ENCODE peak calls at places on chromosomes 4 and X, in six cellular contexts. C, S, G, B, H and D are unnamed samples.

GRCh38 chr4:38366451-38366850 is 297.5 kb upstream of the KLF3 start:
- DNase-seq in C (no peak), S (peak; percentile 41), G (peak; percentile 37), B (no peak), H (peak; percentile 36), D (no peak)

GRCh38 chr4:38856524-38857337 is at the start of gene TLR6:
- DNase-seq in C (peak; percentile 73), S (no peak), G (peak; percentile 48), B (peak; percentile 53), H (peak; percentile 77), D (peak; percentile 52)

GRCh38 chrX:23344208-23344903 is 9.7 kb downstream of the PTCHD1 start:
- DNase-seq in C (no peak), S (no peak), G (peak; percentile 20), B (no peak), H (no peak), D (no peak)

GRCh38 chrX:78357342-78358055 is 30.1 kb upstream of the CYSLTR1 start:
- DNase-seq in C (no peak), S (no peak), G (no peak), B (no peak), H (no peak), D (no peak)

GRCh38 chr4:23036503-23036902 is 343.8 kb downstream of the GBA3 start:
- DNase-seq in C (no peak), S (no peak), G (no peak), B (no peak), H (no peak), D (no peak)

GRCh38 chr4:64584981-64585557 is 175.8 kb upstream of the TECRL start:
- DNase-seq in C (peak; percentile 47), S (peak; percentile 18), G (peak; percentile 36), B (peak; percentile 50), H (no peak), D (peak; percentile 22)

GRCh38 chr4:10003666-10004065 is 17.6 kb downstream of the SLC2A9 start:
- DNase-seq in C (no peak), S (no peak), G (no peak), B (no peak), H (no peak), D (no peak)

GRCh38 chr4:41410049-41410448 is 127.9 kb upstream of the LIMCH1 start:
- DNase-seq in C (peak; percentile 86), S (no peak), G (peak; percentile 12), B (no peak), H (no peak), D (no peak)

GRCh38 chrX:138886769-138887168 is 175.3 kb upstream of the FGF13 start:
- DNase-seq in C (no peak), S (no peak), G (peak; percentile 49), B (no peak), H (no peak), D (no peak)

GRCh38 chrX:30593435-30594200 is 16.1 kb upstream of the TASL start:
- DNase-seq in C (no peak), S (no peak), G (no peak), B (no peak), H (no peak), D (no peak)

GRCh38 chrX:71118032-71118984 is at the start of gene MED12:
- DNase-seq in C (peak; percentile 83), S (peak; percentile 89), G (peak; percentile 74), B (peak; percentile 88), H (peak; percentile 79), D (no peak)

GRCh38 chrX:44733931-44734330 is 109.9 kb upstream of the DUSP21 start:
- DNase-seq in C (no peak), S (no peak), G (peak; percentile 6), B (no peak), H (no peak), D (no peak)

GRCh38 chr4:2923141-2923551 is 40.1 kb downstream of the NOP14 start:
- DNase-seq in C (peak; percentile 88), S (no peak), G (peak; percentile 60), B (no peak), H (no peak), D (no peak)

GRCh38 chr4:73019462-73020047 is 50.0 kb downstream of the COX18 start:
- DNase-seq in C (peak; percentile 49), S (no peak), G (peak; percentile 31), B (peak; percentile 24), H (peak; percentile 32), D (no peak)

GRCh38 chr4:1294891-1295290 is 5.2 kb downstream of the MAEA start:
- DNase-seq in C (no peak), S (no peak), G (no peak), B (no peak), H (no peak), D (no peak)

GRCh38 chrX:17078031-17078730 is 131.7 kb downstream of the REPS2 start:
- DNase-seq in C (no peak), S (peak; percentile 47), G (peak; percentile 76), B (no peak), H (no peak), D (no peak)

GRCh38 chrX:43939187-43939926 is 33.8 kb downstream of the NDP start:
- DNase-seq in C (no peak), S (no peak), G (peak; percentile 13), B (no peak), H (no peak), D (no peak)

GRCh38 chr4:152666946-152667345 is 12.9 kb downstream of the TMEM154 start:
- DNase-seq in C (no peak), S (no peak), G (no peak), B (no peak), H (no peak), D (no peak)

DNA sequence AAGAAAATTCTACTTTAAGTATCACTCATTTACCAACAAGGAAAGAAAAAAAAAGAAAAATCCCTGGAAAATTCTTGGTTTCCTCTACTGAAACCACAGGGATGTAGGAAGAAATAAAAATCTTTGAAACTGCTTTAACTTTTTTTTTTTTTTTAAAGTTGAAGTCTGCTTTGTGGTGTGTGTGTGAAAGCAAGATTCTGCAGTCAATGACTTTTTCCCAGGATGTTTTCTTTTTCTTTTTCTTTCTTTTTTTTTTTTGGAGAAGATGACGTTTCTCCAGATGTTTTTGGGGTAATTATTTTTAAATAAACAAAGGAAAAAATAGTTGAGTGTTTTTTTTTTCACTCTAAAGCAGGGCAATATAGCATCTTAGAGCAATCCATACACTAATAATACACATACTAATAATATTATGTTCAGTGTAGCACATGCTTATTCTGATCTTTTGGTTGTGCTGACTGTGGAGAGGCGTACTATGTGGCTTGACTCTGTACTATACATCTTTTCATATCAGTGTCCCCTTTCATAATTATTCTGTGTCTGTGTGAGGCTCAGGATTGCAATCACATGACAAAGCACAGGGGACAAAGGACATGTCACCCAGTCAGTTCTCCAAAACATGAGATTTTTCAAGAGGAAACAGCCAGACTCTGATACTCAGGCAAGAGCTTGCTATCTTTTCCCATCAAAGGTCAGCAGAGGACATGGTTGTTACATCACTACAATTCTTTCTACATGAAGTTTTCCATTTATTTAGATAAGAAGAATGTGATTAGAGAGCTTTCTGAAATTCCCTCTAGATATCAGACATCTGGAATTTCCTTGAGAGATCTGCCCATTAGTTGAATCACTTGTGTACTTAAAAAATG is 111.0 kb downstream of the PDE5A start:
- DNase-seq in C (peak; percentile 77), S (peak; percentile 45), G (peak; percentile 91), B (no peak), H (no peak), D (no peak)
- H3K27ac ChIP-seq in C (no peak overlapping the region), S (peak overlapping the region; percentile 36), G (peak overlapping the region; percentile 83), B (no peak overlapping the region), H (peak overlapping the region; percentile 64), D (no peak overlapping the region)

GRCh38 chrX:13001097-13001496 is 26.2 kb downstream of the TMSB4X start:
- DNase-seq in C (no peak), S (no peak), G (no peak), B (no peak), H (no peak), D (no peak)
- H3K27ac ChIP-seq in C (no peak overlapping the region), S (no peak overlapping the region), G (no peak overlapping the region), B (no peak overlapping the region), H (peak overlapping the region; percentile 76), D (no peak overlapping the region)

GRCh38 chrX:153377727-153378126 is 23.4 kb downstream of the PNMA6E start:
- DNase-seq in C (no peak), S (no peak), G (no peak), B (no peak), H (no peak), D (no peak)
- H3K27ac ChIP-seq in C (no peak overlapping the region), S (no peak overlapping the region), G (no peak overlapping the region), B (no peak overlapping the region), H (no peak overlapping the region), D (no peak overlapping the region)

GRCh38 chr4:81428002-81428401 is 43.7 kb downstream of the RASGEF1B start:
- DNase-seq in C (no peak), S (no peak), G (no peak), B (no peak), H (no peak), D (no peak)

GRCh38 chr4:81425087-81425486 is 46.6 kb downstream of the RASGEF1B start:
- DNase-seq in C (no peak), S (no peak), G (no peak), B (no peak), H (no peak), D (no peak)

GRCh38 chr4:81429031-81429430 is 42.7 kb downstream of the RASGEF1B start:
- DNase-seq in C (no peak), S (no peak), G (no peak), B (no peak), H (no peak), D (no peak)

GRCh38 chr4:81427605-81427922 is 44.1 kb downstream of the RASGEF1B start:
- DNase-seq in C (no peak), S (no peak), G (no peak), B (no peak), H (no peak), D (no peak)

DNA sequence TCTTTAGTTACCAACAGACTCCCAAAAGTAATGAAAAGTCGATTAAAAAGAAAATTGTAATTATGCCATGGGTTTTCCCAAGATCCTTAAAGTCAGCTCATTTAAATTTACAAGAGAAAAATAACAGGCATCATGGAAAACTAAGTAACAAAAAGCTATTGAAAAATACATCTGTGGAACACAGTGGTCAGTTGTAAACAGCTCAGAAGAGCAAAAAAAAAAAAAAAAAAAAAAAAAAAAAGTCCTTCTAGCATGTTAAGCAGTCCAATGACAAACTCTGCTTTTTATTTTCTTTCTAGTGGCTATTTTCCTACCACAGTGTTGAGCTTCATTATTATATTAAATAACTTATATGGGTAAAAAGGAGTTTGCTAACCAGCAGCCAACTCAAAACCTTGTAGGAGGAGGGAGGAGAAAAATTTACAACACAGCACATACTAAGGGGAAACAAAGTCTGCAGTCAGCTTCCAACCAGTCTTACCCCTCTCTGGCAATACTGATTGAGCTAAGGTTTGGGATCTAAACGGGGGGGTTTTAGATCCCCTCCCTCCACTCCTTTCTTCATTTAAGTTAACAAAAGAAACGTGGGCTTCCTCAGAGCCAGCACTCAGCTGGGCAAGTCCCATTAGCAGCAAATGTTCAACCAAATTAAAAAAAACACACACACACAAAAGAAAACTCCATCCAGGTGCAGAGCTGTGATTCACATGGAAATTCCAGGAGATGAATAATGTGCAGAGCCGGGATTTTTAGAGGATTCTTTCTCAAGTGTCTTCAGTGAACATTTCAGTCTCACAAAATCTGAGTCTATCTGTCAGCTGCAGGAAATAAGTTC is 44.7 kb downstream of the RASGEF1B start:
- DNase-seq in C (no peak), S (no peak), G (peak; percentile 58), B (no peak), H (no peak), D (no peak)
- H3K27ac ChIP-seq in C (peak overlapping the region; percentile 65), S (no peak overlapping the region), G (no peak overlapping the region), B (no peak overlapping the region), H (peak overlapping the region; percentile 87), D (no peak overlapping the region)